ENCODE peak calls at places on chromosomes 11 and 22, in five cellular contexts. One of them, this sample, is unnamed.
A peak's percentile ranks its signal among the peaks of the same experiment; 100 is the strongest.

GRCh38 chr11:69111578-69112247 is 44.0 kb upstream of the SMIM38 start:
- DNase-seq in adrenal gland: no peak
- DNase-seq in suprapubic skin: no peak
- DNase-seq in ovary: no peak
- DNase-seq in A549: no peak
- DNase-seq in this sample: no peak

GRCh38 chr11:101860694-101861371 is 54.0 kb upstream of the CEP126 start:
- DNase-seq in suprapubic skin: no peak
- DNase-seq in adrenal gland: peak; percentile 57
- DNase-seq in ovary: peak; percentile 24
- DNase-seq in A549: peak; percentile 70
- DNase-seq in this sample: peak; percentile 85

GRCh38 chr22:29031236-29031982 is 30.2 kb downstream of the C22orf31 start:
- DNase-seq in suprapubic skin: peak; percentile 78
- DNase-seq in A549: peak; percentile 91
- DNase-seq in ovary: peak; percentile 78
- DNase-seq in adrenal gland: peak; percentile 90
- DNase-seq in this sample: no peak

GRCh38 chr22:20524004-20524481 is 16.6 kb downstream of the MED15 start:
- DNase-seq in adrenal gland: peak; percentile 41
- DNase-seq in suprapubic skin: no peak
- DNase-seq in A549: no peak
- DNase-seq in ovary: no peak
- DNase-seq in this sample: no peak

GRCh38 chr11:70522261-70522612 is 123.9 kb downstream of the CTTN start:
- DNase-seq in suprapubic skin: no peak
- DNase-seq in adrenal gland: no peak
- DNase-seq in A549: no peak
- DNase-seq in ovary: no peak
- DNase-seq in this sample: no peak

GRCh38 chr11:9625728-9626127 is 38.1 kb upstream of the SWAP70 start:
- DNase-seq in adrenal gland: no peak
- DNase-seq in suprapubic skin: no peak
- DNase-seq in ovary: no peak
- DNase-seq in A549: no peak
- DNase-seq in this sample: no peak

GRCh38 chr22:48761546-48761945 is 1066.1 kb downstream of the BRD1 start:
- DNase-seq in adrenal gland: peak; percentile 8
- DNase-seq in suprapubic skin: peak; percentile 28
- DNase-seq in A549: no peak
- DNase-seq in ovary: no peak
- DNase-seq in this sample: no peak

GRCh38 chr11:95304777-95305176 is 73.8 kb upstream of the SESN3 start:
- DNase-seq in ovary: no peak
- DNase-seq in suprapubic skin: no peak
- DNase-seq in adrenal gland: no peak
- DNase-seq in A549: no peak
- DNase-seq in this sample: no peak

GRCh38 chr11:114483929-114484328 is 44.7 kb downstream of the REXO2 start:
- DNase-seq in suprapubic skin: no peak
- DNase-seq in adrenal gland: no peak
- DNase-seq in ovary: no peak
- DNase-seq in A549: no peak
- DNase-seq in this sample: no peak

GRCh38 chr22:32926600-32926999 is 125.1 kb downstream of the TIMP3 start:
- DNase-seq in adrenal gland: peak; percentile 51
- DNase-seq in ovary: no peak
- DNase-seq in A549: peak; percentile 27
- DNase-seq in suprapubic skin: no peak
- DNase-seq in this sample: no peak

GRCh38 chr11:62340269-62340901 is 3.1 kb downstream of the ASRGL1 start:
- DNase-seq in ovary: peak; percentile 16
- DNase-seq in adrenal gland: peak; percentile 57
- DNase-seq in suprapubic skin: no peak
- DNase-seq in A549: peak; percentile 64
- DNase-seq in this sample: no peak

GRCh38 chr11:109123811-109124787 is 297.9 kb upstream of the C11orf87 start:
- DNase-seq in A549: no peak
- DNase-seq in adrenal gland: no peak
- DNase-seq in ovary: no peak
- DNase-seq in suprapubic skin: no peak
- DNase-seq in this sample: no peak

GRCh38 chr11:17063171-17064002 is 14.1 kb downstream of the RPS13 start:
- DNase-seq in ovary: peak; percentile 35
- DNase-seq in A549: peak; percentile 57
- DNase-seq in suprapubic skin: no peak
- DNase-seq in adrenal gland: peak; percentile 75
- DNase-seq in this sample: no peak

GRCh38 chr11:5151713-5152153 is 2.8 kb downstream of the OR52A1 start:
- DNase-seq in adrenal gland: no peak
- DNase-seq in A549: no peak
- DNase-seq in suprapubic skin: no peak
- DNase-seq in ovary: no peak
- DNase-seq in this sample: no peak

GRCh38 chr11:35944503-35945136 is 758 bp downstream of the LDLRAD3 start:
- DNase-seq in suprapubic skin: no peak
- DNase-seq in A549: no peak
- DNase-seq in ovary: peak; percentile 14
- DNase-seq in adrenal gland: no peak
- DNase-seq in this sample: no peak

GRCh38 chr11:121833970-121834369 is 282.0 kb downstream of the BLID start:
- DNase-seq in suprapubic skin: no peak
- DNase-seq in ovary: no peak
- DNase-seq in A549: no peak
- DNase-seq in adrenal gland: no peak
- DNase-seq in this sample: no peak

DNA sequence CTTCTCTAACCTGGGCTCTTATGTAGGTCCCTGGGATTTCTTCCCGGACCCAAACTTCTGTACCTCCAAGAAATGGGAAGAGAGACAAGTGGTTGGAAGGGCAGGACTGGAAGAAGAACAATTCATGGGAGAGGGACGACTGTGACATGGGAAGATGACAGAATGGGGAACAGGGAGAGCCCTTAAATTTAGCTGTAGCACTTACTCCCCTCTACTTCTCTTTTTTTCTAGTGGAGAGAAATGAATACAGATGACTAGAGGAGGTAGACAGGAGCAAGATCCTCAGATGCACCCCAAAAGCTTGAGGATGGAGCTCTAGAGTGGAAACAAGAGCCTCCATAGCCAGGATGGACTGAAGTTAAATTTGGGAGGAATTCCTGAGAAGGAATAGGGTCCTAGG is 2.3 kb downstream of the RHOG start:
- DNase-seq in A549: no peak
- DNase-seq in adrenal gland: no peak
- DNase-seq in ovary: no peak
- DNase-seq in suprapubic skin: no peak
- DNase-seq in this sample: no peak
- H3K4me3 ChIP-seq in A549: no peak overlapping the region
- H3K4me3 ChIP-seq in adrenal gland: no peak overlapping the region
- H3K4me3 ChIP-seq in ovary: no peak overlapping the region
- H3K4me3 ChIP-seq in suprapubic skin: peak overlapping the region; percentile 94
- H3K4me3 ChIP-seq in this sample: no peak overlapping the region

DNA sequence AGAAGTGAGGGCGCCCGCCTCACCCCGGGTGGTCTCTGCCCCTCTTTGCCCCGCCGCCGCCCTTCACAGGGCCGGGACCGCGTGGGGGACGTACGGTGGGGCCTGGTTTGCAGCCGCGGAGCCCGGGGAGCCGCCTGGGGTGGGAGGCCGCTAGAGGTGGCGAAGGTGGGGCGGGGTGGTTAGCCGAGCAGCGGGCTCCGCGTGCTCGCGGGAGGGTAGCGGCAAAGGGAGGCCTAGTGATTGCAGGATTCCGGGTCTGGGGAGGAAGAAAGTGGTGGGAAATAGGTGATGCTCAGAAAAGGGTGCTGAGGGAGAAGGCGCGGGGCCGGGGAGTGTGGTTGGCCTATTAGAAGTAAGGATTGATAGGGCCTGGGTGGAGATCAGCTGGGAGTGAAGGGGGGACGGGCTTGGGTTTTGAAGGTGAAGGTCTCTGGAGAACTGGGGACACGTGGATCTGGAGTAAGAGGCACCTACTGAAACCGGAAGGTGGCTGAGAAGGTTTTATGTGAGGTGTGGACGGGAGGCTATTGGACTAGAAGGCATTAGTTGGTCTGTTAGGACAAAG is 571 bp downstream of the FAR1 start:
- DNase-seq in suprapubic skin: peak; percentile 74
- DNase-seq in ovary: peak; percentile 33
- DNase-seq in A549: peak; percentile 45
- DNase-seq in adrenal gland: peak; percentile 43
- DNase-seq in this sample: no peak
- TF ChIP-seq POLR2A in suprapubic skin: no peak
- TF ChIP-seq POLR2A in ovary: no peak
- TF ChIP-seq POLR2A in A549: no peak
- TF ChIP-seq POLR2A in adrenal gland: no peak
- TF ChIP-seq POLR2A in this sample: no peak

GRCh38 chr11:46465683-46466082 is 74.1 kb upstream of the CHRM4 start:
- DNase-seq in ovary: no peak
- DNase-seq in suprapubic skin: no peak
- DNase-seq in adrenal gland: no peak
- DNase-seq in A549: no peak
- DNase-seq in this sample: no peak
- H3K4me3 ChIP-seq in ovary: no peak overlapping the region
- H3K4me3 ChIP-seq in suprapubic skin: no peak overlapping the region
- H3K4me3 ChIP-seq in adrenal gland: no peak overlapping the region
- H3K4me3 ChIP-seq in A549: no peak overlapping the region
- H3K4me3 ChIP-seq in this sample: no peak overlapping the region

GRCh38 chr22:46122511-46122971 is 27.8 kb upstream of the PPARA start:
- DNase-seq in A549: no peak
- DNase-seq in adrenal gland: peak; percentile 83
- DNase-seq in ovary: peak; percentile 80
- DNase-seq in suprapubic skin: no peak
- DNase-seq in this sample: no peak

GRCh38 chr22:46121079-46121478 is 29.2 kb upstream of the PPARA start:
- DNase-seq in A549: no peak
- DNase-seq in ovary: no peak
- DNase-seq in suprapubic skin: no peak
- DNase-seq in adrenal gland: no peak
- DNase-seq in this sample: no peak

GRCh38 chr22:46120420-46120737 is 29.9 kb upstream of the PPARA start:
- DNase-seq in suprapubic skin: no peak
- DNase-seq in adrenal gland: no peak
- DNase-seq in A549: no peak
- DNase-seq in ovary: no peak
- DNase-seq in this sample: no peak

GRCh38 chr22:46122980-46123693 is 27.2 kb upstream of the PPARA start:
- DNase-seq in adrenal gland: peak; percentile 54
- DNase-seq in A549: no peak
- DNase-seq in suprapubic skin: no peak
- DNase-seq in ovary: no peak
- DNase-seq in this sample: no peak

GRCh38 chr22:46121523-46122287 is 28.6 kb upstream of the PPARA start:
- DNase-seq in suprapubic skin: no peak
- DNase-seq in ovary: no peak
- DNase-seq in A549: peak; percentile 4
- DNase-seq in adrenal gland: no peak
- DNase-seq in this sample: no peak
- TF ChIP-seq POLR2A in suprapubic skin: no peak
- TF ChIP-seq POLR2A in ovary: no peak
- TF ChIP-seq POLR2A in A549: no peak
- TF ChIP-seq POLR2A in adrenal gland: no peak
- TF ChIP-seq POLR2A in this sample: no peak

GRCh38 chr11:44726278-44727113 is at the start of gene TSPAN18:
- DNase-seq in suprapubic skin: no peak
- DNase-seq in A549: no peak
- DNase-seq in ovary: peak; percentile 35
- DNase-seq in adrenal gland: no peak
- DNase-seq in this sample: no peak
- H3K4me3 ChIP-seq in suprapubic skin: peak within 1 kb of the TSS; percentile 81
- H3K4me3 ChIP-seq in A549: peak within 1 kb of the TSS; percentile 56
- H3K4me3 ChIP-seq in ovary: peak within 1 kb of the TSS; percentile 55
- H3K4me3 ChIP-seq in adrenal gland: peak within 1 kb of the TSS; percentile 88
- H3K4me3 ChIP-seq in this sample: peak within 1 kb of the TSS; percentile 37

GRCh38 chr22:50208939-50209892 is 8.4 kb downstream of the SELENOO start:
- DNase-seq in A549: no peak
- DNase-seq in suprapubic skin: no peak
- DNase-seq in ovary: no peak
- DNase-seq in adrenal gland: peak; percentile 43
- DNase-seq in this sample: peak; percentile 84
- TF ChIP-seq POLR2A in A549: no peak
- TF ChIP-seq POLR2A in suprapubic skin: no peak
- TF ChIP-seq POLR2A in ovary: no peak
- TF ChIP-seq POLR2A in adrenal gland: no peak
- TF ChIP-seq POLR2A in this sample: no peak

This sample was measured in lower leg skin.